ENCODE peak calls at places on chromosome 10, in five cellular contexts. V is NCI-H1436, A is aorta, Q is NCI-H69, R is DMS79. J is an unnamed sample.

GRCh38 chr10:114412907-114413386 is 8.6 kb upstream of the AFAP1L2 start:
- DNase-seq in V (no peak), R (no peak), Q (no peak), A (peak), J (no peak)

GRCh38 chr10:114520453-114520852 is 116.2 kb upstream of the AFAP1L2 start:
- DNase-seq in R (no peak), A (no peak), Q (peak), V (no peak), J (no peak)

GRCh38 chr10:110426294-110427153 is 71.2 kb upstream of the DUSP5 start:
- DNase-seq in A (no peak), V (no peak), R (no peak), Q (peak), J (no peak)

GRCh38 chr10:110642980-110643655 is 1.0 kb upstream of the RBM20 start:
- DNase-seq in R (no peak), Q (no peak), V (no peak), A (no peak), J (no peak)

GRCh38 chr10:99316374-99316773 is 12.8 kb upstream of the CNNM1 start:
- DNase-seq in V (no peak), R (no peak), Q (no peak), A (no peak), J (no peak)

GRCh38 chr10:130741901-130742625 is 569.5 kb downstream of the TCERG1L start:
- DNase-seq in Q (no peak), V (no peak), A (no peak), R (no peak), J (no peak)

GRCh38 chr10:72263613-72264241 is 10.0 kb upstream of the DDIT4 start:
- DNase-seq in Q (peak), V (peak), R (peak), A (no peak), J (no peak)

GRCh38 chr10:44974082-44974627 is 4.5 kb downstream of the DEPP1 start:
- DNase-seq in Q (no peak), R (no peak), A (peak), V (no peak), J (no peak)

GRCh38 chr10:83289373-83289772 is 849.9 kb upstream of the GHITM start:
- DNase-seq in R (no peak), V (no peak), A (no peak), Q (peak), J (no peak)

GRCh38 chr10:326894-327635 is 191.8 kb downstream of the ZMYND11 start:
- DNase-seq in A (no peak), R (no peak), V (no peak), Q (no peak), J (no peak)

GRCh38 chr10:285216-285967 is 150.1 kb downstream of the ZMYND11 start:
- DNase-seq in A (no peak), V (peak), R (no peak), Q (peak), J (no peak)

GRCh38 chr10:34655286-34656170 is 159.6 kb downstream of the PARD3 start:
- DNase-seq in A (no peak), Q (peak), R (no peak), V (peak), J (no peak)

GRCh38 chr10:133049639-133050038 is 38.1 kb upstream of the ADGRA1 start:
- DNase-seq in V (no peak), R (no peak), Q (no peak), A (no peak), J (no peak)

GRCh38 chr10:121927361-121927840 is 430 bp downstream of the ATE1 start:
- DNase-seq in V (peak), R (no peak), A (peak), Q (peak), J (peak)